ENCODE peak calls at places on chromosomes 3 and 15, in seven cellular contexts. One of them, this sample, is unnamed.

GRCh38 chr3:187735837-187736236 is 9.4 kb downstream of the BCL6 start:
- DNase-seq in Calu3: no peak
- DNase-seq in BE2C: no peak
- DNase-seq in WTC11: no peak
- DNase-seq in DND-41: no peak
- DNase-seq in suprapubic skin: no peak
- DNase-seq in glutamatergic neuron: no peak
- DNase-seq in this sample: no peak

GRCh38 chr15:57284535-57284934 is 91.8 kb upstream of the CGNL1 start:
- DNase-seq in DND-41: no peak
- DNase-seq in WTC11: no peak
- DNase-seq in suprapubic skin: no peak
- DNase-seq in BE2C: no peak
- DNase-seq in Calu3: no peak
- DNase-seq in glutamatergic neuron: no peak
- DNase-seq in this sample: no peak

GRCh38 chr3:149179225-149179624 is 42.4 kb downstream of the CP start:
- DNase-seq in glutamatergic neuron: no peak
- DNase-seq in WTC11: no peak
- DNase-seq in DND-41: no peak
- DNase-seq in BE2C: no peak
- DNase-seq in suprapubic skin: no peak
- DNase-seq in Calu3: no peak
- DNase-seq in this sample: no peak

GRCh38 chr3:13543251-13543650 is 5.7 kb upstream of the FBLN2 start:
- DNase-seq in BE2C: no peak
- DNase-seq in suprapubic skin: peak; percentile 91
- DNase-seq in Calu3: peak; percentile 18
- DNase-seq in WTC11: no peak
- DNase-seq in glutamatergic neuron: peak; percentile 5
- DNase-seq in DND-41: no peak
- DNase-seq in this sample: peak; percentile 60

GRCh38 chr3:32176989-32177701 is 61.3 kb upstream of the CMTM8 start:
- DNase-seq in WTC11: peak; percentile 51
- DNase-seq in Calu3: peak; percentile 83
- DNase-seq in glutamatergic neuron: peak; percentile 26
- DNase-seq in BE2C: peak; percentile 31
- DNase-seq in suprapubic skin: no peak
- DNase-seq in DND-41: peak; percentile 64
- DNase-seq in this sample: no peak

GRCh38 chr15:66830358-66830757 is 128.3 kb downstream of the SMAD6 start:
- DNase-seq in WTC11: no peak
- DNase-seq in glutamatergic neuron: no peak
- DNase-seq in BE2C: no peak
- DNase-seq in Calu3: peak; percentile 76
- DNase-seq in DND-41: no peak
- DNase-seq in suprapubic skin: peak; percentile 31
- DNase-seq in this sample: no peak

GRCh38 chr15:25905140-25905539 is 42.0 kb upstream of the ATP10A start:
- DNase-seq in suprapubic skin: no peak
- DNase-seq in glutamatergic neuron: no peak
- DNase-seq in WTC11: no peak
- DNase-seq in BE2C: no peak
- DNase-seq in Calu3: no peak
- DNase-seq in DND-41: no peak
- DNase-seq in this sample: no peak

GRCh38 chr15:93246266-93247242 is 157.5 kb upstream of the RGMA start:
- DNase-seq in Calu3: no peak
- DNase-seq in DND-41: no peak
- DNase-seq in suprapubic skin: no peak
- DNase-seq in glutamatergic neuron: no peak
- DNase-seq in WTC11: no peak
- DNase-seq in BE2C: no peak
- DNase-seq in this sample: no peak

GRCh38 chr3:58009026-58009748 is 965 bp downstream of the FLNB start:
- DNase-seq in Calu3: no peak
- DNase-seq in WTC11: peak; percentile 49
- DNase-seq in suprapubic skin: peak; percentile 75
- DNase-seq in BE2C: no peak
- DNase-seq in DND-41: peak; percentile 55
- DNase-seq in glutamatergic neuron: no peak
- DNase-seq in this sample: no peak

GRCh38 chr3:45776611-45777010 is 19.7 kb downstream of the SLC6A20 start:
- DNase-seq in suprapubic skin: no peak
- DNase-seq in Calu3: no peak
- DNase-seq in glutamatergic neuron: no peak
- DNase-seq in DND-41: no peak
- DNase-seq in BE2C: no peak
- DNase-seq in WTC11: no peak
- DNase-seq in this sample: no peak

GRCh38 chr15:33161209-33161608 is 33.3 kb downstream of the FMN1 start:
- DNase-seq in Calu3: no peak
- DNase-seq in suprapubic skin: no peak
- DNase-seq in WTC11: no peak
- DNase-seq in BE2C: peak; percentile 67
- DNase-seq in DND-41: no peak
- DNase-seq in glutamatergic neuron: no peak
- DNase-seq in this sample: no peak

GRCh38 chr3:13325892-13326443 is 94.2 kb downstream of the NUP210 start:
- DNase-seq in glutamatergic neuron: no peak
- DNase-seq in WTC11: no peak
- DNase-seq in DND-41: no peak
- DNase-seq in suprapubic skin: no peak
- DNase-seq in BE2C: no peak
- DNase-seq in Calu3: no peak
- DNase-seq in this sample: no peak

GRCh38 chr15:48370460-48370859 is 39.2 kb downstream of the DUT start:
- DNase-seq in DND-41: no peak
- DNase-seq in WTC11: no peak
- DNase-seq in suprapubic skin: no peak
- DNase-seq in glutamatergic neuron: no peak
- DNase-seq in Calu3: no peak
- DNase-seq in BE2C: no peak
- DNase-seq in this sample: no peak

GRCh38 chr3:53255775-53256703 is at the start of gene TKT:
- DNase-seq in BE2C: peak; percentile 82
- DNase-seq in suprapubic skin: peak; percentile 88
- DNase-seq in DND-41: peak; percentile 85
- DNase-seq in Calu3: peak; percentile 86
- DNase-seq in glutamatergic neuron: peak; percentile 86
- DNase-seq in WTC11: peak; percentile 77
- DNase-seq in this sample: peak; percentile 69

GRCh38 chr3:46238386-46238785 is 3.9 kb upstream of the CCR3 start:
- DNase-seq in suprapubic skin: no peak
- DNase-seq in Calu3: no peak
- DNase-seq in DND-41: no peak
- DNase-seq in BE2C: no peak
- DNase-seq in glutamatergic neuron: no peak
- DNase-seq in WTC11: no peak
- DNase-seq in this sample: no peak

GRCh38 chr3:195856410-195857084 is 44.8 kb upstream of the MUC4 start:
- DNase-seq in glutamatergic neuron: no peak
- DNase-seq in DND-41: no peak
- DNase-seq in BE2C: no peak
- DNase-seq in suprapubic skin: no peak
- DNase-seq in WTC11: no peak
- DNase-seq in Calu3: no peak
- DNase-seq in this sample: no peak

GRCh38 chr15:39926526-39926925 is 6.5 kb upstream of the GPR176 start:
- DNase-seq in suprapubic skin: no peak
- DNase-seq in BE2C: no peak
- DNase-seq in DND-41: no peak
- DNase-seq in Calu3: no peak
- DNase-seq in glutamatergic neuron: no peak
- DNase-seq in WTC11: no peak
- DNase-seq in this sample: no peak

GRCh38 chr15:39921274-39921638 is 1.2 kb upstream of the GPR176 start:
- DNase-seq in BE2C: no peak
- DNase-seq in WTC11: no peak
- DNase-seq in Calu3: no peak
- DNase-seq in glutamatergic neuron: no peak
- DNase-seq in suprapubic skin: no peak
- DNase-seq in DND-41: no peak
- DNase-seq in this sample: no peak

GRCh38 chr15:39924437-39924836 is 4.4 kb upstream of the GPR176 start:
- DNase-seq in Calu3: no peak
- DNase-seq in DND-41: no peak
- DNase-seq in WTC11: no peak
- DNase-seq in suprapubic skin: no peak
- DNase-seq in glutamatergic neuron: no peak
- DNase-seq in BE2C: no peak
- DNase-seq in this sample: no peak

GRCh38 chr15:39922450-39923092 is 2.5 kb upstream of the GPR176 start:
- DNase-seq in Calu3: no peak
- DNase-seq in DND-41: no peak
- DNase-seq in suprapubic skin: no peak
- DNase-seq in BE2C: no peak
- DNase-seq in WTC11: no peak
- DNase-seq in glutamatergic neuron: no peak
- DNase-seq in this sample: no peak

DNA sequence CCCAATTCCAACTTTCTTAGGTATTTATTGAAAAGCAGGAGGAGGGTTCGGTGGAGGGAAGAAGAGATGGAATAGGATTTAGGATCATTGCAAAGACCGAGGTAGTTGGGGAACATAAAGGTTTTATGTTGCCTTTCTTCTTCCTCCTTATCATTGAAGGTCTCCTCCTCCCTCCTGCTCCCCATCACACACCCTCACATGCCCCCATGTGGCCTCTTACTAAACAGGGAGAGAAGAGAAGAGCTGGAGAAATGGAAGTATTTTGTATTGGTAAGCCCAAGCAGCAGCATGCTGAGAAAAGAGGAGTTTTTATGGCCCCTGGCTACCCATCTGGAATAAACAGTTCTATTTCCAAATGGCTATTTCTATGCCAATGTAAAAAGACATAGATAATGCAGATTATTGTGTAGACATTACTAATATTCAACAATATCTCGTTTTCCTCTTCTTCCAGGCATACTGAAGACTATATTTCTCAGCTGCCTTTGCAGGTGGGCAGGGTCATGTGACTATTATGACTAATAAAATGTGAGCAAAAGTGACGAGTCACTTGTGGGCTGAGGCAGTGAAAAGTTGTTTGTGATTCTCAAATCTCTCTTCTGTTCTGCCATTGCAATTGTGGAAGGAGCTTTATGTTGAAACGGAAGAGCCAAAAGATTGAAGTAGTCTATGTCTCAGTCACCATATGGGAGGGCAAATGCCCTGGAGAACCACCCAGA is 5.2 kb upstream of the GPR176 start:
- DNase-seq in DND-41: no peak
- DNase-seq in WTC11: no peak
- DNase-seq in glutamatergic neuron: no peak
- DNase-seq in Calu3: no peak
- DNase-seq in suprapubic skin: no peak
- DNase-seq in BE2C: no peak
- DNase-seq in this sample: no peak
- TF ChIP-seq CTCF in DND-41: no peak
- TF ChIP-seq CTCF in WTC11: no peak
- TF ChIP-seq CTCF in glutamatergic neuron: no peak
- TF ChIP-seq CTCF in Calu3: no peak
- TF ChIP-seq CTCF in suprapubic skin: no peak
- TF ChIP-seq CTCF in BE2C: peak; percentile 21
- TF ChIP-seq CTCF in this sample: no peak

GRCh38 chr3:185460719-185461350 is 38.0 kb downstream of the TMEM41A start:
- DNase-seq in Calu3: no peak
- DNase-seq in WTC11: no peak
- DNase-seq in glutamatergic neuron: no peak
- DNase-seq in BE2C: no peak
- DNase-seq in DND-41: no peak
- DNase-seq in suprapubic skin: no peak
- DNase-seq in this sample: no peak
- TF ChIP-seq CTCF in Calu3: no peak
- TF ChIP-seq CTCF in WTC11: no peak
- TF ChIP-seq CTCF in glutamatergic neuron: peak; percentile 34
- TF ChIP-seq CTCF in BE2C: peak; percentile 49
- TF ChIP-seq CTCF in DND-41: peak; percentile 33
- TF ChIP-seq CTCF in suprapubic skin: peak; percentile 12
- TF ChIP-seq CTCF in this sample: no peak

DNA sequence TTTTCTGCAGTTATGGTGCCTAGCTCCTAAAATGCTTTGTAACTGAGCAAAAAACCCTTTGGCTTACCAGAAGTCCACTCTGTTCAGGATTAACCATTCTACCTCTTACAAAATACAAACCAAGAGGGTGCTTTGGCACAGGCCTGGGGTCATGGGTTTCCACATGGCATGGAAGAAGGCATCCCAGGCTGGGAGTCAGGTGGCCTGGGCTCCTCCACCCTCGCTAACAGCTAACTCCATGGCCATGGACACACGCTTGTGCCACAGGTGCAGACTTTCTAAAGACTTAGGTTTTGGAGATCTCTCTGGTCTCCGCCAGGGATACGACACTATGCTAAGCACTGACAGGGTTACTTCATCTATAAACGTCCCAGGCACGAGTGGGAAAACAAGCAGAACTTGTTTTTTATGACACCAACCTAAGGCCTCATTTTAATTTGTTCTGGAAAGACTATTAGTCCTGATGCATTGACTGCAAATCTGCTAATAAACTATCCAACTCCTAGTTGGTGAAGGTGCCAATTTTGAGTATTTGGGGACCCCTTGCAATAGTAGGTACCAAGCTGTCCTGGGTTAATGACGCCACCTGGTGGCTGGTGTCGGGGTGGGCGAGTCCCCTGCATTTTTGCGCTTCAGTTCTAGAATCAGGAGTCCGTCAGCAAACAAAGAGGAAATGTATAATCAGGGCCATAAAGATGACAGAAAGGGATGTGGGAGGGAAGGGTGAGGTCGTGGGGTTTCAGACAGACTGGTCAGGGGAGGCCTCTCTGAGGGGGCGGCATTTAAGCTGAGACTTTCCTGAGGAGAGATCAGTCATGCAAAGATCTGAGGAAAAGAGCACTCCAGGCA is 10.3 kb upstream of the ALDH1A3 start:
- DNase-seq in suprapubic skin: no peak
- DNase-seq in glutamatergic neuron: peak; percentile 62
- DNase-seq in BE2C: peak; percentile 48
- DNase-seq in Calu3: no peak
- DNase-seq in DND-41: no peak
- DNase-seq in WTC11: peak; percentile 83
- DNase-seq in this sample: no peak
- TF ChIP-seq CTCF in suprapubic skin: no peak
- TF ChIP-seq CTCF in glutamatergic neuron: peak; percentile 76
- TF ChIP-seq CTCF in BE2C: peak; percentile 78
- TF ChIP-seq CTCF in Calu3: peak; percentile 37
- TF ChIP-seq CTCF in DND-41: peak; percentile 57
- TF ChIP-seq CTCF in WTC11: peak; percentile 81
- TF ChIP-seq CTCF in this sample: no peak

GRCh38 chr15:90086868-90087268 is 15.4 kb downstream of the IDH2 start:
- DNase-seq in suprapubic skin: no peak
- DNase-seq in Calu3: peak; percentile 72
- DNase-seq in glutamatergic neuron: peak; percentile 67
- DNase-seq in BE2C: peak; percentile 64
- DNase-seq in WTC11: peak; percentile 68
- DNase-seq in DND-41: peak; percentile 55
- DNase-seq in this sample: no peak
- TF ChIP-seq CTCF in suprapubic skin: peak; percentile 57
- TF ChIP-seq CTCF in Calu3: peak; percentile 74
- TF ChIP-seq CTCF in glutamatergic neuron: peak; percentile 61
- TF ChIP-seq CTCF in BE2C: peak; percentile 93
- TF ChIP-seq CTCF in WTC11: peak; percentile 59
- TF ChIP-seq CTCF in DND-41: peak; percentile 77
- TF ChIP-seq CTCF in this sample: no peak

GRCh38 chr15:44726568-44727461 is 9.5 kb upstream of the TRIM69 start:
- DNase-seq in WTC11: no peak
- DNase-seq in suprapubic skin: no peak
- DNase-seq in glutamatergic neuron: no peak
- DNase-seq in DND-41: peak; percentile 82
- DNase-seq in Calu3: peak; percentile 28
- DNase-seq in BE2C: peak; percentile 50
- DNase-seq in this sample: no peak
- TF ChIP-seq CTCF in WTC11: no peak
- TF ChIP-seq CTCF in suprapubic skin: no peak
- TF ChIP-seq CTCF in glutamatergic neuron: no peak
- TF ChIP-seq CTCF in DND-41: peak; percentile 54
- TF ChIP-seq CTCF in Calu3: no peak
- TF ChIP-seq CTCF in BE2C: no peak
- TF ChIP-seq CTCF in this sample: no peak

This sample was measured in omental fat pad.